ENCODE peak calls at places on chromosomes 5 and 9, in ten cellular contexts. Y, K, S, F, G, B, C, J, X and Z are unnamed samples.
A peak's percentile ranks its signal among the peaks of the same experiment; 100 is the strongest.

GRCh38 chr9:76901801-76902200 is 4.1 kb downstream of the PRUNE2 start:
- DNase-seq in S (no peak), K (no peak), F (no peak), C (no peak), X (no peak), J (no peak), Y (no peak), G (no peak), B (no peak), Z (no peak)

GRCh38 chr9:107705521-107705920 is 216.0 kb upstream of the KLF4 start:
- DNase-seq in F (no peak), B (no peak), X (no peak), J (no peak), S (no peak), C (no peak), G (no peak), K (peak; percentile 13), Y (no peak), Z (no peak)

GRCh38 chr5:110072646-110073045 is 382.9 kb downstream of the MAN2A1 start:
- DNase-seq in S (no peak), C (no peak), G (no peak), K (no peak), F (no peak), X (no peak), J (no peak), Y (no peak), B (no peak), Z (no peak)

GRCh38 chr9:32954642-32955041 is 46.8 kb downstream of the APTX start:
- DNase-seq in G (no peak), F (peak; percentile 59), C (no peak), Y (no peak), J (peak; percentile 78), B (no peak), X (no peak), S (no peak), K (peak; percentile 36), Z (peak; percentile 53)

GRCh38 chr5:175059687-175060194 is 335.4 kb downstream of the MSX2 start:
- DNase-seq in G (peak; percentile 0), Y (peak; percentile 38), B (no peak), X (no peak), F (no peak), J (peak; percentile 80), K (no peak), S (peak; percentile 74), C (peak; percentile 20), Z (no peak)

GRCh38 chr5:52947851-52948250 is 41.3 kb upstream of the ITGA2 start:
- DNase-seq in J (no peak), X (no peak), K (peak; percentile 11), F (peak; percentile 61), G (no peak), Y (no peak), B (no peak), S (no peak), C (no peak), Z (no peak)

GRCh38 chr9:98873535-98874432 is 66.3 kb downstream of the GALNT12 start:
- DNase-seq in K (peak; percentile 94), X (no peak), F (peak; percentile 31), Y (no peak), J (peak; percentile 63), B (no peak), C (no peak), G (no peak), S (no peak), Z (no peak)

GRCh38 chr5:168532471-168532870 is 3.4 kb downstream of the FBLL1 start:
- DNase-seq in B (no peak), S (no peak), J (no peak), G (no peak), Y (no peak), C (no peak), X (no peak), K (no peak), F (no peak), Z (no peak)

GRCh38 chr9:17614929-17615328 is 36.1 kb downstream of the SH3GL2 start:
- DNase-seq in X (no peak), J (peak; percentile 45), Y (peak; percentile 6), B (no peak), G (no peak), K (no peak), F (no peak), C (no peak), S (no peak), Z (no peak)

GRCh38 chr9:114452219-114453169 is 52.8 kb downstream of the WHRN start:
- DNase-seq in Y (no peak), B (peak; percentile 22), J (no peak), F (no peak), C (no peak), G (peak; percentile 20), K (no peak), S (peak; percentile 90), X (no peak), Z (no peak)

GRCh38 chr5:80318212-80318611 is 1.6 kb upstream of the SPZ1 start:
- DNase-seq in S (no peak), X (no peak), C (no peak), G (no peak), K (no peak), B (no peak), J (no peak), Y (no peak), F (peak; percentile 12), Z (no peak)

GRCh38 chr5:159059722-159060121 is 40.0 kb downstream of the EBF1 start:
- DNase-seq in S (no peak), K (no peak), X (no peak), G (no peak), Y (no peak), F (no peak), C (no peak), B (no peak), J (no peak), Z (no peak)

GRCh38 chr9:113581865-113582697 is 118.6 kb downstream of the RGS3 start:
- DNase-seq in C (peak; percentile 94), Y (no peak), G (peak; percentile 58), B (peak; percentile 66), F (peak; percentile 56), J (peak; percentile 95), X (peak; percentile 65), S (no peak), K (peak; percentile 97), Z (no peak)

GRCh38 chr5:132469380-132470372 is 20.9 kb downstream of the IRF1 start:
- DNase-seq in J (peak; percentile 25), C (no peak), K (no peak), Y (no peak), S (no peak), F (no peak), G (no peak), X (no peak), B (no peak), Z (no peak)

GRCh38 chr5:73640861-73641320 is 14.9 kb downstream of the ARHGEF28 start:
- DNase-seq in Y (no peak), B (no peak), C (no peak), K (peak; percentile 54), S (no peak), J (peak; percentile 66), G (no peak), F (peak; percentile 70), X (no peak), Z (peak; percentile 59)

GRCh38 chr5:56148453-56148971 is 84.6 kb downstream of the ANKRD55 start:
- DNase-seq in X (no peak), B (peak; percentile 27), G (no peak), F (peak; percentile 38), K (no peak), S (peak; percentile 24), C (peak; percentile 93), J (no peak), Y (no peak), Z (no peak)

GRCh38 chr5:107671742-107672211 is 1.0 kb upstream of the EFNA5 start:
- DNase-seq in J (peak; percentile 91), F (peak; percentile 77), G (no peak), Y (peak; percentile 38), S (peak; percentile 54), X (no peak), C (no peak), K (peak; percentile 56), B (no peak), Z (no peak)

GRCh38 chr9:133074111-133074651 is 12.4 kb downstream of the CEL start:
- DNase-seq in K (no peak), J (no peak), F (peak; percentile 29), B (no peak), Y (no peak), X (no peak), S (no peak), G (no peak), C (no peak), Z (no peak)

GRCh38 chr9:16726023-16726422 is 144.4 kb downstream of the BNC2 start:
- DNase-seq in C (no peak), Y (no peak), X (no peak), G (no peak), J (no peak), F (peak; percentile 53), S (peak; percentile 23), K (peak; percentile 62), B (no peak), Z (no peak)

GRCh38 chr9:83449166-83449565 is 89.0 kb downstream of the FRMD3 start:
- DNase-seq in C (no peak), K (no peak), Y (no peak), F (no peak), G (no peak), J (no peak), B (no peak), S (no peak), X (no peak), Z (no peak)

GRCh38 chr9:86946712-86947145 is 577 bp downstream of the GAS1 start:
- DNase-seq in F (peak; percentile 65), S (peak; percentile 59), B (peak; percentile 30), K (no peak), C (peak; percentile 36), G (peak; percentile 16), Y (no peak), J (no peak), X (peak; percentile 13), Z (no peak)

GRCh38 chr5:173673295-173674170 is 57.1 kb upstream of the BOD1 start:
- DNase-seq in X (no peak), K (no peak), B (no peak), G (no peak), C (no peak), Y (no peak), J (no peak), F (no peak), S (no peak), Z (no peak)

GRCh38 chr9:96382175-96382574 is 1.3 kb downstream of the SLC35D2 start:
- DNase-seq in B (no peak), J (peak; percentile 67), F (peak; percentile 25), G (no peak), S (no peak), Y (no peak), K (peak; percentile 47), C (no peak), X (no peak), Z (no peak)

GRCh38 chr9:133478851-133479711 is at the start of gene SLC2A6:
- DNase-seq in J (peak; percentile 96), G (peak; percentile 68), S (peak; percentile 87), F (peak; percentile 83), C (peak; percentile 78), B (peak; percentile 82), Y (peak; percentile 94), K (peak; percentile 82), X (peak; percentile 69), Z (peak; percentile 51)

GRCh38 chr5:150141544-150142188 is 14.0 kb downstream of the PDGFRB start:
- DNase-seq in Y (no peak), G (no peak), K (peak; percentile 86), J (no peak), B (no peak), S (no peak), X (no peak), C (no peak), F (peak; percentile 92), Z (no peak)

GRCh38 chr9:135974220-135974573 is 13.0 kb upstream of the UBAC1 start:
- DNase-seq in K (no peak), F (no peak), S (no peak), G (no peak), C (no peak), X (no peak), B (no peak), Y (no peak), J (no peak), Z (no peak)

GRCh38 chr9:105188746-105189145 is 55.7 kb upstream of the SLC44A1 start:
- DNase-seq in S (no peak), X (no peak), C (no peak), K (peak; percentile 18), B (no peak), F (peak; percentile 14), J (no peak), G (no peak), Y (no peak), Z (no peak)

GRCh38 chr5:149455889-149456409 is 76.9 kb upstream of the IL17B start:
- DNase-seq in G (no peak), B (no peak), S (no peak), F (peak; percentile 82), Y (no peak), X (no peak), K (peak; percentile 97), J (peak; percentile 86), C (no peak), Z (no peak)